ENCODE peak calls at places on chromosomes 4 and X, in six cellular contexts. O, X, A, L, N and Z are unnamed samples.

GRCh38 chrX:20529711-20530110 is 263.0 kb upstream of the RPS6KA3 start:
- DNase-seq in L (no peak), X (no peak), A (no peak), N (no peak), O (no peak), Z (no peak)

GRCh38 chrX:112120737-112121136 is 38.2 kb upstream of the TRPC5 start:
- DNase-seq in A (no peak), X (no peak), N (no peak), O (no peak), L (no peak), Z (no peak)

GRCh38 chrX:126272795-126273497 is 106.9 kb upstream of the DCAF12L2 start:
- DNase-seq in O (no peak), A (no peak), X (no peak), N (no peak), L (no peak), Z (no peak)

GRCh38 chr4:67658302-67658701 is 42.7 kb downstream of the UBA6 start:
- DNase-seq in O (no peak), L (no peak), N (no peak), A (no peak), X (no peak), Z (no peak)

GRCh38 chr4:139223682-139224317 is 46.8 kb upstream of the ELF2 start:
- DNase-seq in L (peak), A (no peak), N (no peak), X (peak), O (no peak), Z (peak)

GRCh38 chrX:83022020-83022419 is 486.1 kb upstream of the POU3F4 start:
- DNase-seq in N (no peak), O (no peak), A (no peak), X (peak), L (no peak), Z (no peak)

GRCh38 chr4:8912506-8912905 is 40.9 kb upstream of the HMX1 start:
- DNase-seq in A (no peak), N (no peak), L (no peak), O (no peak), X (no peak), Z (no peak)

GRCh38 chrX:85499400-85499799 is 119.9 kb upstream of the POF1B start:
- DNase-seq in A (no peak), N (no peak), O (no peak), X (no peak), L (no peak), Z (no peak)

GRCh38 chr4:173005912-173006633 is 162.5 kb upstream of the GALNT7 start:
- DNase-seq in X (peak), N (no peak), O (no peak), L (no peak), A (no peak), Z (no peak)

GRCh38 chrX:131783555-131784338 is 239.4 kb upstream of the STK26 start:
- DNase-seq in N (peak), O (peak), L (no peak), A (no peak), X (no peak), Z (no peak)

GRCh38 chr4:3413675-3414420 is 27.9 kb upstream of the HGFAC start:
- DNase-seq in A (peak), N (no peak), X (no peak), O (no peak), L (no peak), Z (no peak)

GRCh38 chr4:95428216-95429085 is 120.3 kb downstream of the UNC5C start:
- DNase-seq in N (no peak), O (no peak), L (no peak), A (no peak), X (peak), Z (no peak)

GRCh38 chrX:45479835-45480422 is 279.3 kb upstream of the DIPK2B start:
- DNase-seq in L (peak), X (peak), N (no peak), A (no peak), O (no peak), Z (peak)

GRCh38 chrX:15170927-15171326 is 99.0 kb downstream of the ASB9 start:
- DNase-seq in O (no peak), N (no peak), X (no peak), A (no peak), L (no peak), Z (no peak)

GRCh38 chrX:11953615-11954014 is 184.7 kb upstream of the FRMPD4 start:
- DNase-seq in A (no peak), N (no peak), X (peak), L (peak), O (no peak), Z (no peak)

GRCh38 chr4:43048570-43048969 is 156.1 kb downstream of the GRXCR1 start:
- DNase-seq in O (no peak), N (no peak), L (no peak), X (no peak), A (no peak), Z (no peak)

GRCh38 chr4:100149190-100149589 is 41.1 kb downstream of the DDIT4L start:
- DNase-seq in L (no peak), O (no peak), X (no peak), A (no peak), N (no peak), Z (no peak)

GRCh38 chr4:86976801-86977485 is 42.1 kb downstream of the AFF1 start:
- DNase-seq in L (no peak), N (no peak), A (no peak), O (no peak), X (no peak), Z (no peak)

GRCh38 chr4:132530846-132531245 is 618.2 kb upstream of the PCDH10 start:
- DNase-seq in A (no peak), L (no peak), O (no peak), X (no peak), N (no peak), Z (no peak)

GRCh38 chr4:106773106-106773905 is 262.8 kb downstream of the DKK2 start:
- DNase-seq in A (no peak), X (peak), O (no peak), N (no peak), L (peak), Z (no peak)

GRCh38 chr4:155973639-155974475 is 20.2 kb upstream of the CTSO start:
- DNase-seq in A (no peak), N (no peak), O (no peak), X (peak), L (no peak), Z (no peak)

GRCh38 chrX:20265221-20265725 is 1.4 kb downstream of the RPS6KA3 start:
- DNase-seq in X (peak), N (peak), L (peak), O (peak), A (peak), Z (peak)

GRCh38 chr4:3388461-3389185 is 53.1 kb upstream of the HGFAC start:
- DNase-seq in O (no peak), X (peak), A (no peak), L (peak), N (no peak), Z (peak)

GRCh38 chr4:177740563-177740962 is 298.3 kb upstream of the AGA start:
- DNase-seq in O (no peak), A (no peak), N (no peak), X (peak), L (peak), Z (no peak)

GRCh38 chr4:159655547-159655946 is 552.7 kb downstream of the RAPGEF2 start:
- DNase-seq in O (no peak), X (peak), A (no peak), L (no peak), N (no peak), Z (no peak)

GRCh38 chr4:168496834-168497233 is at the start of gene PALLD:
- DNase-seq in N (no peak), A (no peak), X (no peak), L (no peak), O (no peak), Z (no peak)

GRCh38 chrX:152632445-152633097 is 5.1 kb upstream of the GABRQ start:
- DNase-seq in N (peak), A (peak), L (peak), O (peak), X (peak), Z (peak)
- TF ChIP-seq CTCF in N (peak), A (peak), L (peak), O (no peak), X (peak), Z (peak)

GRCh38 chr4:142718981-142719380 is 127.1 kb downstream of the INPP4B start:
- DNase-seq in N (no peak), O (no peak), L (no peak), A (no peak), X (no peak), Z (no peak)

GRCh38 chr4:142715727-142716126 is 130.4 kb downstream of the INPP4B start:
- DNase-seq in N (no peak), A (no peak), L (no peak), X (no peak), O (no peak), Z (no peak)

GRCh38 chr4:142721187-142721586 is 124.9 kb downstream of the INPP4B start:
- DNase-seq in L (peak), O (no peak), X (peak), N (no peak), A (no peak), Z (no peak)

DNA sequence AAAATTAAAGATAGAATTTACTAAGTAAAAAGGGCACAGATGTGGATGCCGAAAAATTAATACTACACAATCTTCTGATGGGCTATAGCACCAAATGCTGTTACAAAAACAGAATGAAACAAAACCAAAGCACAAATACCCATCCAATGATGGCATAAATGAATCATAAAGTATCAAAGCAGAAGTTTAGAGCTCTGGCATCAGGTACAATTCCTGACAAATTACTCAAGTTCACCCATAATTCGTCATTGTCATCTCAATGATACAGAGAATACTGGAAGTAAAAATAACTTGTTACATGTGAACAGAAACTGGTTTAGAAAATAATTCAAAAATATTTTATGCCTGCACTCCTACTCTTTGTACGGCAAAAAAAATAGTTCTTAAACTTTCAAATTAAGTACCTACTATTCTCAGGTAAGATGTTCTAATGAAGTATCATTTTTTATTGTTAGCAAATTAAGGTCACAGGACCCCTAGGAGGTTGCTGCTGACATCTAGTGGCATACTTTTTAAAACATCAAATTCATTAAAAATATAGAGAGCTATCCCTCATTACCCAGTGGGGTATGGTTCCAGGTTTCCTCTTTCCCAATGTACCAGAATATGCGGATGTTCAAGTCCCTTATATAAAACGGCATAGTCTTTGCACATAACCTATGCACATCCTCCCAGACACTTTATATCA is 126.1 kb downstream of the INPP4B start:
- DNase-seq in O (no peak), L (peak), X (peak), A (no peak), N (no peak), Z (peak)
- TF ChIP-seq CTCF in O (no peak), L (peak), X (peak), A (peak), N (peak), Z (peak)

GRCh38 chr4:126582737-126583136 is 1050.0 kb upstream of the INTU start:
- DNase-seq in L (no peak), O (no peak), X (no peak), A (no peak), N (no peak), Z (no peak)
- TF ChIP-seq CTCF in L (peak), O (no peak), X (peak), A (no peak), N (no peak), Z (no peak)

GRCh38 chr4:82201805-82202636 is 171.8 kb downstream of the HNRNPD start:
- DNase-seq in L (peak), X (peak), O (no peak), A (no peak), N (peak), Z (peak)
- TF ChIP-seq CTCF in L (peak), X (peak), O (no peak), A (peak), N (peak), Z (peak)

GRCh38 chrX:74383611-74384010 is 37.7 kb upstream of the SLC16A2 start:
- DNase-seq in L (peak), N (no peak), X (peak), O (no peak), A (peak), Z (peak)
- TF ChIP-seq CTCF in L (peak), N (no peak), X (peak), O (no peak), A (peak), Z (peak)